ENCODE peak calls at places on chromosomes 16 and 17, in nine cellular contexts. W is SK-N-SH, M is HL-60, F is GM23338, X is SK-N-MC, J is breast epithelium, U is suprapubic skin, T is H1, V is stomach. A is an unnamed sample.

GRCh38 chr16:54934536-54935410 is 4.1 kb downstream of the IRX5 start:
- DNase-seq in V (no peak), T (no peak), M (no peak), X (no peak), F (peak; percentile 85), U (no peak), W (peak; percentile 48), J (peak; percentile 69), A (peak; percentile 82)

GRCh38 chr17:81926451-81927144 is 937 bp downstream of the MAFG start:
- DNase-seq in V (peak; percentile 89), J (peak; percentile 81), U (peak; percentile 89), W (peak; percentile 85), T (no peak), M (peak; percentile 84), X (no peak), F (peak; percentile 79), A (peak; percentile 90)

GRCh38 chr17:27535975-27536374 is 79.7 kb downstream of the KSR1 start:
- DNase-seq in J (no peak), M (no peak), W (no peak), T (no peak), F (no peak), X (no peak), U (no peak), V (no peak), A (no peak)

GRCh38 chr16:984106-984505 is 2.5 kb downstream of the SOX8 start:
- DNase-seq in M (no peak), X (no peak), W (peak; percentile 45), F (no peak), T (no peak), V (no peak), J (no peak), U (no peak), A (peak; percentile 66)

GRCh38 chr17:5331506-5331905 is 49.4 kb downstream of the RABEP1 start:
- DNase-seq in J (no peak), M (no peak), V (no peak), F (no peak), X (no peak), U (no peak), T (no peak), W (no peak), A (no peak)

GRCh38 chr16:69469807-69470561 is 45.6 kb downstream of the CYB5B start:
- DNase-seq in X (no peak), T (no peak), V (no peak), W (no peak), J (no peak), U (no peak), F (no peak), M (peak; percentile 42), A (no peak)

GRCh38 chr16:81143921-81144471 is 47.8 kb upstream of the GCSH start:
- DNase-seq in X (no peak), T (no peak), F (no peak), V (no peak), U (no peak), J (no peak), W (no peak), M (no peak), A (no peak)

GRCh38 chr17:56510554-56511342 is 82.8 kb upstream of the NOG start:
- DNase-seq in J (no peak), X (no peak), F (peak; percentile 21), T (no peak), U (peak; percentile 53), M (no peak), W (no peak), V (no peak), A (no peak)

GRCh38 chr17:37388266-37388665 is 12.5 kb downstream of the C17orf78 start:
- DNase-seq in F (no peak), W (no peak), X (no peak), V (no peak), J (no peak), U (no peak), T (no peak), M (no peak), A (no peak)

GRCh38 chr16:66703359-66704215 is 7.0 kb upstream of the CMTM4 start:
- DNase-seq in V (no peak), F (no peak), J (no peak), W (peak; percentile 78), X (no peak), M (no peak), T (no peak), U (peak; percentile 10), A (no peak)

GRCh38 chr16:24849641-24850040 is 3.9 kb downstream of the SLC5A11 start:
- DNase-seq in X (no peak), V (no peak), W (no peak), J (no peak), U (no peak), T (no peak), F (no peak), M (no peak), A (no peak)

GRCh38 chr17:79789943-79790804 is 6.7 kb downstream of the CBX8 start:
- DNase-seq in W (peak; percentile 55), J (no peak), X (no peak), M (no peak), T (no peak), V (no peak), F (peak; percentile 81), U (no peak), A (peak; percentile 91)

GRCh38 chr17:79065105-79065670 is 9.4 kb upstream of the ENGASE start:
- DNase-seq in W (no peak), V (peak; percentile 57), M (peak; percentile 50), T (no peak), X (no peak), J (no peak), U (peak; percentile 54), F (peak; percentile 77), A (no peak)

GRCh38 chr16:83285921-83286320 is 521.9 kb upstream of the HSBP1 start:
- DNase-seq in X (no peak), F (no peak), V (no peak), W (no peak), T (no peak), J (no peak), M (no peak), U (no peak), A (no peak)

GRCh38 chr17:35543856-35544255 is 6.4 kb upstream of the SLFN12L start:
- DNase-seq in T (no peak), J (no peak), W (no peak), M (no peak), F (no peak), V (no peak), U (no peak), X (no peak), A (no peak)

GRCh38 chr17:46194393-46195216 is 1.4 kb upstream of the KANSL1 start:
- DNase-seq in F (peak; percentile 73), M (peak; percentile 83), J (no peak), T (no peak), X (peak; percentile 72), V (no peak), W (peak; percentile 58), U (no peak), A (no peak)

GRCh38 chr17:81236784-81237183 is 2.1 kb downstream of the TEPSIN start:
- DNase-seq in U (no peak), T (no peak), X (no peak), V (no peak), W (no peak), M (no peak), J (no peak), F (no peak), A (no peak)

GRCh38 chr17:83131268-83132011 is 52.0 kb downstream of the METRNL start:
- DNase-seq in M (no peak), X (no peak), F (no peak), W (no peak), T (no peak), J (no peak), U (peak; percentile 56), V (no peak), A (peak; percentile 11)

GRCh38 chr17:49387374-49388289 is 25.6 kb upstream of the ZNF652 start:
- DNase-seq in W (no peak), V (no peak), T (no peak), X (no peak), M (no peak), U (no peak), F (no peak), J (no peak), A (no peak)
- TF ChIP-seq POLR2AphosphoS5 in W (no peak), V (no peak), T (no peak), X (no peak), M (no peak), U (no peak), F (no peak), J (no peak), A (no peak)

GRCh38 chr16:89359296-89360147 is 130.8 kb downstream of the ANKRD11 start:
- DNase-seq in V (no peak), J (no peak), M (no peak), W (no peak), U (no peak), F (no peak), T (no peak), X (no peak), A (no peak)
- TF ChIP-seq POLR2AphosphoS5 in V (no peak), J (no peak), M (no peak), W (no peak), U (no peak), F (no peak), T (no peak), X (no peak), A (no peak)

DNA sequence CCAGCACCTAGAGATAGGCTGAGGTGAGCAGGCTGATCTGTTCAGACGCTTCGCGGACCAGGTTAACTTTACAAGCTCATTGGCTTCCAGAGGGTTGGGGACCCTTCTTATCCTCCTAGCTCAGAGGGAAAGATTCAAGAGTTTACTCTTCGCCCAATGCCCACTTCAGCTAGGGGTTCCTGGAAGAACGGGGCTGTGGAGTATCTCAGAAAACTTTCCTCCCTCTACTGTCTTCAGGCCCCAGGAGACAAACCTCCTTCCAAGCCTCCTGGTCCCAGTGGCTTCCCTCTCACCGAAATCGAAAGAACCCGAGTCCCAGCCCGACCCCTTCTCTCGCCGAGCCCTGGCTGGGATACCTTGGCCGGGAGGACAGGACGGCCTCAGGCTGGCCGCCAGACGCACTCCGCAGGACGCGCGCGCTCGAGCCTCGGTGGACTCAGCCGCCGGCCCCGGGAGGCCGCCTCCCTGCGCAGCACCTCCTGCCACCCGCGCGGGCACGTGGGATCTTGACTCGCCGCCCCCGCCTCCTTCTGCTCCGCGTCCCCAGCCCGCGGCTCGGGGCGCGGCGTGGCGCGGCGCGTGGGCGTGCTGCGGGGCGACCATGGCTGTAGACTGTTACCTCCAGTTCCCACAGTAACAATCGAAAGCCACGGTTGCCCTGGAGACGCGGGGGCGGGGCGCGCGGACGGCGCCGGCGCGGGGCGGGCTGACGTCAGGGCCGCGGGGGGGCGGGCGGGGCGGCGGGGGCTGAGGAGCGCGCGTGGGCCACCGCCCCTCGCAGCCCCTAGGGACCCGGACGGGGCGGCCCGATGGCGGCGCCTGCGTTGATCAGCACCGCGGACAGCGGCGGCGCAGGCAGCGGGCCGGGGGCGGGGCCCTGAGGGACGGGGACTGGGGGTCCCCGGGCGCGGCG is 5.3 kb upstream of the HIC1 start:
- DNase-seq in X (no peak), V (peak; percentile 89), J (peak; percentile 84), F (peak; percentile 81), M (peak; percentile 42), W (peak; percentile 95), T (no peak), U (peak; percentile 94), A (peak; percentile 99)
- TF ChIP-seq POLR2AphosphoS5 in X (no peak), V (peak; percentile 29), J (peak; percentile 43), F (no peak), M (no peak), W (no peak), T (no peak), U (no peak), A (peak; percentile 41)

GRCh38 chr17:43211480-43212402 is at the start of gene TMEM106A:
- DNase-seq in V (peak; percentile 82), W (no peak), T (peak; percentile 34), F (peak; percentile 89), J (peak; percentile 82), U (peak; percentile 87), M (peak; percentile 47), X (peak; percentile 24), A (peak; percentile 91)
- TF ChIP-seq POLR2AphosphoS5 in V (peak; percentile 82), W (peak; percentile 9), T (no peak), F (peak; percentile 65), J (no peak), U (no peak), M (no peak), X (peak; percentile 64), A (peak; percentile 85)

A was measured in upper lobe of left lung.